ENCODE peak calls at places on chromosomes 3 and 15, in ten cellular contexts. G is AG08395; B is NCI-H2107; R is iPS-NIHi11; D is HS-5; V is iPS DF 19.7; Z is epithelial cell of proximal tubule; Y is effector memory CD8-positive, alpha-beta T cell; M is endodermal cell; I is hepatic stellate cell. K is an unnamed sample.

GRCh38 chr3:185733980-185734724 is 90.7 kb downstream of the IGF2BP2 start:
- DNase-seq in G (peak; percentile 68), B (peak; percentile 82), R (peak; percentile 88), D (peak; percentile 68), V (peak; percentile 72), Z (peak; percentile 68), Y (no peak), M (peak; percentile 84), I (peak; percentile 71), K (no peak)

GRCh38 chr15:82968066-82968465 is 15.5 kb upstream of the HOMER2 start:
- DNase-seq in G (peak; percentile 19), B (no peak), R (no peak), D (no peak), V (no peak), Z (no peak), Y (no peak), M (no peak), I (no peak), K (no peak)

GRCh38 chr3:161096771-161097367 is 8.3 kb downstream of the B3GALNT1 start:
- DNase-seq in G (no peak), B (no peak), R (peak; percentile 33), D (no peak), V (no peak), Z (no peak), Y (no peak), M (peak; percentile 83), I (no peak), K (peak; percentile 23)

GRCh38 chr3:86937306-86937791 is 53.6 kb downstream of the VGLL3 start:
- DNase-seq in G (peak; percentile 74), B (no peak), R (no peak), D (no peak), V (peak; percentile 9), Z (no peak), Y (no peak), M (no peak), I (peak; percentile 45), K (no peak)

GRCh38 chr3:63972196-63972595 is 51.1 kb downstream of the PSMD6 start:
- DNase-seq in G (peak; percentile 53), B (no peak), R (no peak), D (peak; percentile 23), V (no peak), Z (no peak), Y (no peak), M (no peak), I (peak; percentile 32), K (no peak)

GRCh38 chr3:50616770-50617095 is 218 bp upstream of the MAPKAPK3 start:
- DNase-seq in G (peak; percentile 97), B (peak; percentile 13), R (no peak), D (peak; percentile 55), V (no peak), Z (no peak), Y (peak; percentile 94), M (peak; percentile 99), I (peak; percentile 97), K (peak; percentile 26)

GRCh38 chr3:6125520-6125919 is 735.4 kb upstream of the GRM7 start:
- DNase-seq in G (no peak), B (no peak), R (peak; percentile 59), D (no peak), V (peak; percentile 1), Z (no peak), Y (no peak), M (peak; percentile 54), I (no peak), K (no peak)

GRCh38 chr3:45943207-45943846 is at the start of gene CXCR6:
- DNase-seq in G (no peak), B (no peak), R (no peak), D (no peak), V (no peak), Z (no peak), Y (peak; percentile 30), M (no peak), I (no peak), K (no peak)

GRCh38 chr3:5187920-5188418 is 462 bp downstream of the EDEM1 start:
- DNase-seq in G (peak; percentile 31), B (no peak), R (peak; percentile 55), D (no peak), V (no peak), Z (no peak), Y (peak; percentile 44), M (peak; percentile 79), I (peak; percentile 47), K (no peak)

GRCh38 chr15:63250312-63250965 is 27.0 kb upstream of the APH1B start:
- DNase-seq in G (peak; percentile 94), B (no peak), R (no peak), D (peak; percentile 99), V (no peak), Z (peak; percentile 80), Y (no peak), M (no peak), I (peak; percentile 85), K (no peak)

GRCh38 chr3:445960-446359 is 249.4 kb downstream of the CHL1 start:
- DNase-seq in G (no peak), B (no peak), R (no peak), D (no peak), V (no peak), Z (no peak), Y (no peak), M (no peak), I (no peak), K (no peak)

GRCh38 chr3:183278479-183279088 is 25.5 kb downstream of the B3GNT5 start:
- DNase-seq in G (no peak), B (no peak), R (no peak), D (no peak), V (no peak), Z (no peak), Y (no peak), M (no peak), I (no peak), K (no peak)

GRCh38 chr15:100661161-100661560 is 58.8 kb downstream of the ASB7 start:
- DNase-seq in G (no peak), B (no peak), R (no peak), D (no peak), V (no peak), Z (no peak), Y (no peak), M (no peak), I (no peak), K (no peak)

GRCh38 chr3:172213765-172214358 is 174.5 kb downstream of the FNDC3B start:
- DNase-seq in G (no peak), B (peak; percentile 51), R (no peak), D (no peak), V (no peak), Z (no peak), Y (no peak), M (no peak), I (no peak), K (no peak)

GRCh38 chr3:154334973-154335420 is 10.7 kb upstream of the DHX36 start:
- DNase-seq in G (peak; percentile 34), B (no peak), R (peak; percentile 20), D (peak; percentile 28), V (no peak), Z (no peak), Y (no peak), M (no peak), I (peak; percentile 9), K (no peak)

GRCh38 chr3:90054306-90054705 is 946.9 kb downstream of the EPHA3 start:
- DNase-seq in G (no peak), B (no peak), R (no peak), D (no peak), V (no peak), Z (no peak), Y (no peak), M (no peak), I (no peak), K (no peak)

GRCh38 chr3:150779402-150779858 is 16.5 kb upstream of the SIAH2 start:
- DNase-seq in G (no peak), B (no peak), R (peak; percentile 62), D (no peak), V (no peak), Z (no peak), Y (no peak), M (peak; percentile 90), I (no peak), K (no peak)

GRCh38 chr3:10274601-10275000 is 18.1 kb downstream of the GHRL start:
- DNase-seq in G (no peak), B (no peak), R (no peak), D (no peak), V (no peak), Z (no peak), Y (no peak), M (no peak), I (no peak), K (no peak)

GRCh38 chr3:100008081-100008698 is 106.1 kb downstream of the FILIP1L start:
- DNase-seq in G (no peak), B (no peak), R (no peak), D (no peak), V (no peak), Z (no peak), Y (no peak), M (no peak), I (no peak), K (no peak)

GRCh38 chr3:45944830-45945620 is 1.8 kb downstream of the CXCR6 start:
- DNase-seq in G (no peak), B (no peak), R (no peak), D (no peak), V (no peak), Z (no peak), Y (no peak), M (no peak), I (no peak), K (no peak)

GRCh38 chr3:115341208-115341607 is 194.1 kb upstream of the ZBTB20 start:
- DNase-seq in G (peak; percentile 80), B (no peak), R (no peak), D (peak; percentile 63), V (no peak), Z (no peak), Y (no peak), M (no peak), I (peak; percentile 6), K (no peak)

GRCh38 chr15:50576156-50576555 is 29.7 kb upstream of the USP50 start:
- DNase-seq in G (no peak), B (no peak), R (no peak), D (no peak), V (no peak), Z (no peak), Y (no peak), M (no peak), I (no peak), K (no peak)

GRCh38 chr15:39834256-39834655 is 51.6 kb upstream of the FSIP1 start:
- DNase-seq in G (peak; percentile 42), B (no peak), R (no peak), D (peak; percentile 56), V (no peak), Z (no peak), Y (no peak), M (no peak), I (no peak), K (no peak)

GRCh38 chr3:74303711-74304110 is 310.7 kb downstream of the CNTN3 start:
- DNase-seq in G (no peak), B (no peak), R (no peak), D (no peak), V (no peak), Z (no peak), Y (no peak), M (no peak), I (no peak), K (no peak)

GRCh38 chr3:180633722-180634121 is 31.8 kb downstream of the TTC14 start:
- DNase-seq in G (no peak), B (no peak), R (peak; percentile 11), D (no peak), V (no peak), Z (no peak), Y (no peak), M (peak; percentile 65), I (no peak), K (no peak)

GRCh38 chr3:119955972-119956371 is 138.3 kb downstream of the GSK3B start:
- DNase-seq in G (no peak), B (no peak), R (no peak), D (no peak), V (no peak), Z (no peak), Y (no peak), M (no peak), I (no peak), K (no peak)

GRCh38 chr3:49098910-49099630 is 5.2 kb upstream of the QRICH1 start:
- DNase-seq in G (no peak), B (no peak), R (no peak), D (no peak), V (no peak), Z (no peak), Y (no peak), M (no peak), I (no peak), K (no peak)

GRCh38 chr3:194274424-194275085 is 76.6 kb downstream of the CPN2 start:
- DNase-seq in G (no peak), B (no peak), R (no peak), D (no peak), V (no peak), Z (no peak), Y (no peak), M (peak; percentile 60), I (peak; percentile 48), K (no peak)